ENCODE peak calls at places on chromosomes 11 and 22, in eight cellular contexts. O is choroid plexus epithelial cell, C is OCI-LY7, M is heart left ventricle, L is spleen, A is left ventricle myocardium inferior, T is Caco-2, S is pancreas. U is an unnamed sample.

GRCh38 chr11:57249384-57250319 is 12.6 kb upstream of the APLNR start:
- DNase-seq in O (peak; percentile 78), C (peak; percentile 59), M (peak; percentile 62), L (peak; percentile 81), A (peak; percentile 62), T (peak; percentile 53), S (no peak), U (no peak)

GRCh38 chr11:10526974-10527918 is 13.7 kb downstream of the RNF141 start:
- DNase-seq in O (peak; percentile 58), C (no peak), M (no peak), L (no peak), A (no peak), T (no peak), S (no peak), U (no peak)

GRCh38 chr11:126537492-126537891 is 182.0 kb downstream of the ST3GAL4 start:
- DNase-seq in O (no peak), C (no peak), M (no peak), L (no peak), A (no peak), T (no peak), S (no peak), U (no peak)

GRCh38 chr11:63682045-63682915 is 980 bp downstream of the RTN3 start:
- DNase-seq in O (no peak), C (peak; percentile 62), M (peak; percentile 26), L (no peak), A (peak; percentile 33), T (no peak), S (no peak), U (no peak)

GRCh38 chr11:1345752-1346513 is 36.5 kb upstream of the TOLLIP start:
- DNase-seq in O (no peak), C (no peak), M (no peak), L (peak; percentile 43), A (no peak), T (peak; percentile 22), S (peak; percentile 41), U (no peak)

GRCh38 chr11:34516247-34517040 is 2.9 kb upstream of the ELF5 start:
- DNase-seq in O (no peak), C (no peak), M (no peak), L (no peak), A (no peak), T (no peak), S (no peak), U (no peak)

GRCh38 chr11:62556872-62557631 is 10.4 kb upstream of the AHNAK start:
- DNase-seq in O (no peak), C (no peak), M (no peak), L (no peak), A (no peak), T (no peak), S (peak; percentile 13), U (no peak)

GRCh38 chr11:132804258-132804657 is 728.0 kb downstream of the OPCML start:
- DNase-seq in O (no peak), C (no peak), M (no peak), L (no peak), A (no peak), T (no peak), S (no peak), U (no peak)

GRCh38 chr11:1500466-1501420 is 14.2 kb upstream of the MOB2 start:
- DNase-seq in O (no peak), C (no peak), M (no peak), L (peak; percentile 51), A (peak; percentile 7), T (no peak), S (no peak), U (no peak)

GRCh38 chr11:111996129-111996528 is 29.1 kb upstream of the DLAT start:
- DNase-seq in O (no peak), C (no peak), M (no peak), L (no peak), A (no peak), T (no peak), S (no peak), U (no peak)

GRCh38 chr11:130403301-130403804 is 25.1 kb downstream of the ADAMTS8 start:
- DNase-seq in O (peak; percentile 93), C (no peak), M (peak; percentile 59), L (no peak), A (peak; percentile 53), T (no peak), S (no peak), U (peak; percentile 64)

GRCh38 chr11:77199346-77199745 is 71.3 kb downstream of the MYO7A start:
- DNase-seq in O (no peak), C (no peak), M (no peak), L (peak; percentile 65), A (no peak), T (peak; percentile 33), S (peak; percentile 50), U (no peak)

GRCh38 chr11:77196961-77197360 is 68.9 kb downstream of the MYO7A start:
- DNase-seq in O (no peak), C (no peak), M (no peak), L (peak; percentile 45), A (no peak), T (peak; percentile 32), S (peak; percentile 29), U (no peak)

GRCh38 chr11:77197626-77198320 is 69.7 kb downstream of the MYO7A start:
- DNase-seq in O (no peak), C (no peak), M (no peak), L (peak; percentile 41), A (no peak), T (peak; percentile 36), S (peak; percentile 34), U (no peak)

GRCh38 chr11:77200351-77200750 is 72.3 kb downstream of the MYO7A start:
- DNase-seq in O (no peak), C (no peak), M (no peak), L (no peak), A (no peak), T (no peak), S (peak; percentile 6), U (no peak)

GRCh38 chr11:77198440-77198849 is 70.4 kb downstream of the MYO7A start:
- DNase-seq in O (peak; percentile 28), C (peak; percentile 37), M (no peak), L (peak; percentile 62), A (no peak), T (peak; percentile 68), S (peak; percentile 45), U (no peak)
- TF ChIP-seq CTCF in O (peak; percentile 56), C (peak; percentile 67), M (no peak), L (no peak), A (no peak), T (peak; percentile 53), S (no peak), U (peak; percentile 29)

GRCh38 chr11:16978021-16978370 is 36.2 kb downstream of the PLEKHA7 start:
- DNase-seq in O (no peak), C (no peak), M (no peak), L (no peak), A (no peak), T (no peak), S (no peak), U (no peak)

GRCh38 chr11:16973565-16973964 is 40.6 kb downstream of the PLEKHA7 start:
- DNase-seq in O (no peak), C (no peak), M (no peak), L (no peak), A (no peak), T (no peak), S (no peak), U (no peak)

GRCh38 chr11:16976360-16976759 is 37.9 kb downstream of the PLEKHA7 start:
- DNase-seq in O (no peak), C (no peak), M (no peak), L (no peak), A (no peak), T (no peak), S (no peak), U (no peak)

GRCh38 chr11:16979708-16980622 is 34.2 kb downstream of the PLEKHA7 start:
- DNase-seq in O (no peak), C (no peak), M (no peak), L (peak; percentile 19), A (no peak), T (no peak), S (no peak), U (no peak)

DNA sequence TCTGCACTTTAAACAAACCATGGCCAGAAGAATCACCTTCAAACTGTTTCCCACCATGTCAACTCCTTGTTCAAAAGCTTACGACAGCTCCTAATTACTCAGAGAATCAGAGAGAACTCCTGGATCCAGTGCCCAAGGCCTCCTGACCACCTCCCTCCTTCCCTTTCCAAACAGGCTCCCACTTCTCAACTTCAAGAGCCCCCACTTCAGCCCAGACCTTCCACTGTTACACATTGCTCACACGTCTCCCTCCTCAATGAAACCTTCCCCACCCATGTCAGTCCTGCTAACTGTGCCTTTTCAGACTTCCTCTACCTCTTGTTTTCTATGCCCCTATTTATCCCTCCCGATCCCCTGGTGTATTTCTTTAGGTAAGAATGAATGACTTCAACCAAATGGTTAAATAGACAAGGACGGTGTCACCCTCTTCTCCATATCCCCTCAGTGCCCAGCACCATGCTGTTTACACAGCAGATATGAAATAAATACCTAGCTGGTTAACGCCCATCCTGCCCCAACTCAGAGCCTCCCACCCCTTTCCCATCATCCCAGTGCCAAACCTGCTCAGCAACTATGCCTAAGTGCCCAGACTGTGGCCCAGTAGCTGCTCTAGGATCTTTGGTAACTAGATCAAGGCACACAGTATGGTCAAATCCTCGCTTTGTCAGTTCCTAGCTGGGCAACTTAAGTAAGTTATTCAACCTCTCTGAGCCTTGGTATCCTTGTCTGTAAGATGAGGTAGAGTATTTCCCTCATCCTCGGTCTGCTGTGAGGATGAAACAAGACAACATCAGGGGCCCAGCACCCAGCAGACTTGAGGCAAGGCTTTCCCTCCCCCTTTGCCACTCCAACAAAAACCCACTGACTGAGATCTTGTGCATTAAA is 36.8 kb downstream of the PLEKHA7 start:
- DNase-seq in O (no peak), C (no peak), M (no peak), L (no peak), A (no peak), T (no peak), S (no peak), U (no peak)
- TF ChIP-seq CTCF in O (no peak), C (no peak), M (no peak), L (no peak), A (no peak), T (no peak), S (no peak), U (no peak)

DNA sequence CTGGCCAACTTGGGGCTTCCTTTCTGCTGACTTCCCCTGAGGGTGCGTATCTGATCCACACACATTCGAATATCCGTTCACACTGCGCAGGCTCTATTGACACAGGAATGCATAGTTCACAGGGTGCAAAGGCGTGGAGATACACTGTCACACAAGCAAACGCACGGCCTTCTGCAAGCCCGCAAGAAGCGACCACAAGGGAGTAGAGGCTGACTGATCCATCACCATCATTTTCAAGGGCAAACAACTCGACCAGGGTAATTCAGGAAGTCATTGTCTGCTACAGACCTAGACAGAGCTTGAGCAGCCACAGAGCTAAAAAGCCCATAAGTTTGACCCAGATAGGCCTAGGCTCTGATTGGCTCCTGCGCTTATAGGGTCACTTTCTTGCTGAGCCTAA is 392.3 kb downstream of the MN1 start:
- DNase-seq in O (peak; percentile 44), C (no peak), M (no peak), L (no peak), A (no peak), T (no peak), S (no peak), U (no peak)
- TF ChIP-seq CTCF in O (peak; percentile 46), C (no peak), M (no peak), L (no peak), A (no peak), T (peak; percentile 28), S (no peak), U (peak; percentile 7)

DNA sequence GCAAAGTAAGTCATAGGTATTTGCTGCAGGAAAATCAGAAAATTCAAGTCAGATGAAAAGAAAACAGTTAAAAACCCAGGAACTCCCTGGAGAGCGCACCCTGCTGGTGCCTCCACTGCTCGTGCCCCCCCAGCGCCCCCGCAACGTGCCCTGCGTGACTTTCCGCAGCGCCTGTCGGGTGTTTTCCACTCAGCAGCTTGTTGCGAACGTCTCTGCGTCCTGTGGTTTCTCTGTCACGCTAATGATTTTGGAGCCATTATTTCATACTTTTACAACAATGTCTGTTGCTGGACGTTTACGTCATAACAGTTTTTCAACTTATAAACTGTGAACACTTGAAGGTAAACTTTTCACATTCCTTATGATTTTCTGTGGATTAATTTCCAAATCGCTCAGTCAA is 5.0 kb downstream of the CRELD2 start:
- DNase-seq in O (no peak), C (no peak), M (no peak), L (no peak), A (no peak), T (no peak), S (no peak), U (no peak)
- TF ChIP-seq CTCF in O (peak; percentile 37), C (peak; percentile 80), M (no peak), L (peak; percentile 17), A (no peak), T (peak; percentile 13), S (no peak), U (peak; percentile 23)